ENCODE peak calls at places on chromosomes 7 and 10, in nine cellular contexts. Q, U, I, X, F, P, J, E and S are unnamed samples.

GRCh38 chr10:113414481-113414990 is 138.3 kb upstream of the HABP2 start:
- DNase-seq in I (no peak), U (no peak), Q (no peak), J (no peak), F (peak; percentile 92), P (no peak), E (no peak), X (no peak), S (no peak)

GRCh38 chr7:82677064-82677463 is 233.5 kb upstream of the CACNA2D1 start:
- DNase-seq in P (no peak), J (no peak), Q (no peak), I (no peak), E (no peak), X (peak; percentile 24), U (no peak), F (no peak), S (no peak)

GRCh38 chr10:95305606-95306385 is 15.0 kb upstream of the PDLIM1 start:
- DNase-seq in I (no peak), J (no peak), P (no peak), F (no peak), E (no peak), Q (no peak), X (no peak), U (no peak), S (no peak)

GRCh38 chr7:4842302-4843064 is 19.3 kb downstream of the PAPOLB start:
- DNase-seq in X (no peak), J (no peak), I (no peak), E (no peak), Q (no peak), P (no peak), F (no peak), U (no peak), S (peak; percentile 55)

GRCh38 chr7:17966706-17967105 is 26.4 kb upstream of the SNX13 start:
- DNase-seq in Q (no peak), E (no peak), F (no peak), X (no peak), U (no peak), I (no peak), P (no peak), J (no peak), S (no peak)

GRCh38 chr10:46537309-46537708 is 19.1 kb downstream of the GPRIN2 start:
- DNase-seq in E (no peak), X (no peak), Q (no peak), U (no peak), F (no peak), J (peak; percentile 28), P (no peak), I (no peak), S (no peak)

GRCh38 chr7:16905300-16906044 is 23.7 kb upstream of the AGR3 start:
- DNase-seq in F (peak; percentile 6), U (peak; percentile 13), I (no peak), Q (no peak), X (no peak), E (no peak), J (no peak), P (peak; percentile 13), S (peak; percentile 57)

GRCh38 chr7:27148031-27148775 is 629 bp upstream of the HOXA6 start:
- DNase-seq in I (no peak), X (no peak), P (peak; percentile 22), E (no peak), J (no peak), F (peak; percentile 68), U (no peak), Q (no peak), S (peak; percentile 66)

GRCh38 chr10:78450807-78451485 is 417.3 kb downstream of the RPS24 start:
- DNase-seq in U (no peak), F (no peak), X (no peak), P (no peak), E (no peak), I (no peak), J (no peak), Q (no peak), S (no peak)

GRCh38 chr7:50068026-50068425 is 25.0 kb downstream of the ZPBP start:
- DNase-seq in P (peak; percentile 16), J (no peak), F (no peak), E (no peak), I (no peak), X (peak; percentile 42), U (peak; percentile 7), Q (no peak), S (no peak)

GRCh38 chr10:77099136-77099535 is 538.5 kb downstream of the KCNMA1 start:
- DNase-seq in P (no peak), F (no peak), E (no peak), J (no peak), U (no peak), X (no peak), Q (no peak), I (no peak), S (no peak)
- TF ChIP-seq CTCF in P (no peak), F (no peak), E (no peak), J (no peak), U (no peak), X (no peak), Q (no peak), I (no peak), S (no peak)

GRCh38 chr7:136807598-136807997 is 60.9 kb upstream of the CHRM2 start:
- DNase-seq in Q (peak; percentile 5), P (no peak), F (no peak), U (no peak), J (peak; percentile 11), I (no peak), X (no peak), E (no peak), S (no peak)
- TF ChIP-seq CTCF in Q (no peak), P (no peak), F (no peak), U (no peak), J (no peak), I (no peak), X (no peak), E (no peak), S (peak; percentile 7)

GRCh38 chr10:57336339-57336738 is 931.4 kb downstream of the IPMK start:
- DNase-seq in U (no peak), Q (no peak), E (no peak), P (no peak), J (no peak), F (no peak), X (no peak), I (no peak), S (no peak)

GRCh38 chr10:57336865-57337264 is 930.8 kb downstream of the IPMK start:
- DNase-seq in Q (no peak), F (no peak), J (no peak), X (no peak), I (no peak), E (no peak), U (no peak), P (no peak), S (no peak)

GRCh38 chr10:57338823-57339558 is 928.7 kb downstream of the IPMK start:
- DNase-seq in I (no peak), F (peak; percentile 48), X (peak; percentile 16), E (no peak), U (peak; percentile 62), J (no peak), P (peak; percentile 40), Q (peak; percentile 40), S (peak; percentile 39)

DNA sequence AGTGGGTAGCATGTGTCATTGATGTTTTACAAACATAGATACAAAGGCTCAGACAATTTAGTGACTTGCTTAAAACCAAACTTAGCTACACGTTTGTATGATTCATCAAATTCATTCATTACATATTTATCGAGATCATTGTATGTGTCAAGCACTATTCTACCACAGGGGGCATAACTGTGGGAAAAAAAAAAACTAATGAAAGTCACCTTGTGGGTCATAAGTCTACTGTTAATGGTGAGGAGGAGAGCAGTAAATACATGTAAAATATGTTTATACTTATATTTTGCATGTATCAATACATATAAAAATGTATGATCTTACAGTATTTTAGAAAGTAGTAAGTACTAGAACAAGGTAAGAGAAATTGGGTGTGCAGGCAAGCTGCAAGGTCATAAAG is 933.8 kb downstream of the IPMK start:
- DNase-seq in F (no peak), X (no peak), P (no peak), U (no peak), E (no peak), I (no peak), Q (no peak), J (no peak), S (no peak)
- TF ChIP-seq CTCF in F (no peak), X (no peak), P (no peak), U (no peak), E (no peak), I (no peak), Q (peak; percentile 43), J (no peak), S (no peak)

DNA sequence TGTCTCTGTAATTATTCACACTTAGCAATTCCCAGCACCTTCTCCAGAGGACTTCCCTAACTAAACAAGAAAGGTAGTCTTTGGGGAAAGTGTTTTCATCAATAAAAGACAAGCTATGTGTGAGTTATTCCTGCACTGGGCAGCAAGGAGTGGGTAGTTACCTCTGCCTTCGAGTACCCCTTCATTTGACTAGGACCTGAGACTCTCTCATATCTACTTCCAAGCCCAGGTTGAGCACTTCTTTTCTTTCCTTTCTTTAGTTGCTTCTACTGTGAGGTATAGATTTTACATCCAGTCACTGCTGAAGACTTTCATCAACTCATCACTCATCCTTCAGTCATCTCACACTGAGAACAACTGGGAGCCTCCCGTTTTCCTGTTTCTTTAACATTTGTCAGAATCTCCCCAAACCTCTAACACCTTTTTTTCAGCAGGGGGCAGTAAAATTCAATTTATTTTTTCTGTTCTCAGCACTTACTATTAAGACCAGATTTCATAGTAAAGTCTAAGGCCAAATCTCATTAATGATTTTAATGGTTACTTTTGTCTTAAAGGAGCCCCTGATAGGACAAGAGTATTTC is 80.1 kb upstream of the PRSS1 start:
- DNase-seq in U (peak; percentile 49), I (no peak), E (no peak), F (peak; percentile 37), J (no peak), Q (no peak), X (no peak), P (peak; percentile 6), S (peak; percentile 28)
- TF ChIP-seq CTCF in U (peak; percentile 49), I (peak; percentile 43), E (peak; percentile 52), F (peak; percentile 52), J (peak; percentile 33), Q (peak; percentile 68), X (peak; percentile 43), P (peak; percentile 43), S (peak; percentile 47)